ENCODE peak calls at places on chromosomes 1 and 21, in six cellular contexts. E, F, B, T, H and U are unnamed samples.
A peak's percentile ranks its signal among the peaks of the same experiment; 100 is the strongest.

GRCh38 chr21:44425307-44425894 is 29.9 kb upstream of the LRRC3 start:
- DNase-seq in H (no peak), B (no peak), E (no peak), T (no peak), F (no peak), U (no peak)

GRCh38 chr1:77430966-77431735 is 149.3 kb downstream of the AK5 start:
- DNase-seq in B (no peak), E (no peak), T (no peak), H (no peak), F (no peak), U (no peak)

GRCh38 chr1:16050328-16050727 is 6.7 kb downstream of the CLCNKB start:
- DNase-seq in E (no peak), T (no peak), F (no peak), B (no peak), H (no peak), U (no peak)

GRCh38 chr1:86741947-86742572 is 37.7 kb downstream of the SH3GLB1 start:
- DNase-seq in T (no peak), H (no peak), B (peak; percentile 57), E (no peak), F (peak; percentile 13), U (no peak)

GRCh38 chr1:215416497-215416896 is 150.6 kb upstream of the KCTD3 start:
- DNase-seq in E (no peak), H (no peak), T (no peak), B (no peak), F (no peak), U (no peak)

GRCh38 chr1:78054559-78054958 is 8.8 kb downstream of the GIPC2 start:
- DNase-seq in E (no peak), B (no peak), F (no peak), T (no peak), H (no peak), U (no peak)

GRCh38 chr21:20971296-20971921 is 26.8 kb upstream of the NCAM2 start:
- DNase-seq in B (peak; percentile 59), E (no peak), H (no peak), F (peak; percentile 18), T (no peak), U (peak; percentile 15)

GRCh38 chr1:168875819-168876218 is 146.8 kb upstream of the DPT start:
- DNase-seq in B (no peak), E (no peak), F (no peak), T (no peak), H (no peak), U (no peak)

GRCh38 chr1:6420594-6421042 is 899 bp upstream of the HES2 start:
- DNase-seq in F (no peak), E (no peak), T (no peak), B (peak; percentile 64), H (no peak), U (no peak)

GRCh38 chr1:227388771-227389170 is 70.5 kb upstream of the CDC42BPA start:
- DNase-seq in F (no peak), T (no peak), B (no peak), H (no peak), E (no peak), U (no peak)

GRCh38 chr1:39940253-39940652 is 14.7 kb upstream of the MFSD2A start:
- DNase-seq in F (no peak), T (no peak), E (no peak), H (no peak), B (no peak), U (no peak)

GRCh38 chr1:6962956-6963915 is 178.0 kb downstream of the CAMTA1 start:
- DNase-seq in E (no peak), H (peak; percentile 24), F (no peak), T (peak; percentile 96), B (peak; percentile 82), U (peak; percentile 54)

GRCh38 chr1:244836135-244836521 is 670 bp downstream of the COX20 start:
- DNase-seq in T (no peak), F (peak; percentile 13), H (no peak), E (no peak), B (peak; percentile 55), U (no peak)

GRCh38 chr1:182608850-182609610 is 4.8 kb upstream of the RGS16 start:
- DNase-seq in E (no peak), T (no peak), F (no peak), H (no peak), B (no peak), U (no peak)

GRCh38 chr1:24925082-24925779 is 4.8 kb downstream of the RUNX3 start:
- DNase-seq in H (peak; percentile 68), T (no peak), E (no peak), B (no peak), F (no peak), U (no peak)

GRCh38 chr1:181151378-181152326 is 63.2 kb downstream of the IER5 start:
- DNase-seq in H (no peak), T (no peak), B (peak; percentile 62), E (no peak), F (no peak), U (no peak)
- TF ChIP-seq POLR2A in H (no peak), T (no peak), B (no peak), E (no peak), F (no peak), U (no peak)

GRCh38 chr21:16752109-16752508 is 760.7 kb upstream of the CXADR start:
- DNase-seq in H (no peak), T (no peak), F (no peak), B (no peak), E (no peak), U (no peak)

GRCh38 chr21:16755061-16755460 is 757.8 kb upstream of the CXADR start:
- DNase-seq in H (no peak), T (no peak), B (no peak), F (no peak), E (no peak), U (no peak)

DNA sequence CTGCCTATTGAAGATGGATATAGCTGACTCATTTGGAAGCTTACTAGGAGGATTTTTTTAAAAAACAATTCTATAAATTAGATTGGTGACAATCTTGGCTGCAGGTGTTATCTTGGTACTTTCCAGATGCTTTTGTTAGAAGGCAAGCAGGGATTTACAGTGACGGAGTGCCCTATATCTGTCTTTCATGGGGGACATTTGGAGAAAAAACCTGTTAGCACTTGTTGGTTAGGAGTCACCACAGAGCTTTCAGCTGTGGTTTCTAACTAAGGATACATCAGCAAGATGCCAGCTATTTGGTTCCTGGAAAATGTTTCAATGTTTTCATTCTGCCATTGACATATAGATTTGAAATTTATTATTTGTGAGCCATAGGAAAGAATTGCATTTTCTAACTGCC is 761.1 kb upstream of the CXADR start:
- DNase-seq in B (no peak), F (no peak), T (no peak), H (no peak), E (no peak), U (no peak)
- TF ChIP-seq TAF1 in B (no peak), F (no peak), T (no peak), H (no peak), E (no peak), U (no peak)

DNA sequence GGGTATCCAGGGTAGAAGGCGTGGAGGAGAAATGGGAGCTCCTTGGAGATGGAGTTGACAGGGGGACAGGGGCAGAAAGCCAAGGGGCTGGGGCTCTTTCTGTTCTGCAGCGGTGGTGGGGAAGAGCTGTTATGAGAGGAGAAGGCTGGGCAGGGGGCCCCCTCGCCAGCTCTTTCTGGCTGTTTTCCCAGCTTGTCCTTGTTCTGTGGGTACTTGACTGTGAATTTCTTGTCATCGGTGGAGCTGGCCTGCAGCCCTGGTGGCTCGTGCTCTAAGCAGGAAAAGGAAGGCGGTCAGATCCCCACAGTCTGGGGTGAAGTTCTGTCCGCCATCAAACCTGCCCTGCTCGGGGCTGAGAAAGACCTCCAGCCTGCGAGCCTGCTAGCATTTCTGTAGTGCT is 7.6 kb downstream of the ZNF683 start:
- DNase-seq in T (no peak), F (no peak), E (no peak), B (no peak), H (no peak), U (no peak)
- TF ChIP-seq POLR2A in T (no peak), F (no peak), E (no peak), B (no peak), H (no peak), U (no peak)

DNA sequence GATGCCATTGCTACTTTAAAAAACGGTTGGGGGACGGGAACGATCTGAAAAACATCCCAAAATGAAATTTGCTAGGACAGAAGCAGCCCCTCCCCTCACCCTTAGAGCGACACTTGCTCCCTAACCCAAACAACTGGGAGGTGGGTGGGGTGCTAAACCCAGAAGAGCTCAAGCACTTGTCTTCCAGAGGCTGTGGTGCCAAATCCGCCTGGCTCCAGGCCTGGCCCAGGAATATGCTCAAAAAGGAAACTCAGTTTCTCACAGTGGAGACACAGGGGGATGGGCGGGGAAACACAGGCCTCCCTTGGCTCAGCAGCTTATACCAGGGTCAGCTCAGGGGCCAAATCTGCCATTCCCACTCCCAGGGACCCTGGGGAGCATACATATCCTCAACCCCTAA is 658 bp upstream of the PBXIP1 start:
- DNase-seq in E (no peak), F (no peak), B (no peak), H (no peak), T (no peak), U (no peak)
- TF ChIP-seq TAF1 in E (no peak), F (no peak), B (no peak), H (no peak), T (no peak), U (no peak)

GRCh38 chr1:41103761-41104160 is 82.2 kb upstream of the SLFNL1 start:
- DNase-seq in F (no peak), H (no peak), T (no peak), E (no peak), B (no peak), U (no peak)

GRCh38 chr1:41108696-41109284 is 87.3 kb upstream of the SLFNL1 start:
- DNase-seq in H (no peak), E (no peak), B (no peak), F (no peak), T (no peak), U (no peak)

GRCh38 chr1:41110721-41111120 is 89.2 kb upstream of the SLFNL1 start:
- DNase-seq in H (no peak), T (no peak), B (no peak), E (no peak), F (no peak), U (no peak)

DNA sequence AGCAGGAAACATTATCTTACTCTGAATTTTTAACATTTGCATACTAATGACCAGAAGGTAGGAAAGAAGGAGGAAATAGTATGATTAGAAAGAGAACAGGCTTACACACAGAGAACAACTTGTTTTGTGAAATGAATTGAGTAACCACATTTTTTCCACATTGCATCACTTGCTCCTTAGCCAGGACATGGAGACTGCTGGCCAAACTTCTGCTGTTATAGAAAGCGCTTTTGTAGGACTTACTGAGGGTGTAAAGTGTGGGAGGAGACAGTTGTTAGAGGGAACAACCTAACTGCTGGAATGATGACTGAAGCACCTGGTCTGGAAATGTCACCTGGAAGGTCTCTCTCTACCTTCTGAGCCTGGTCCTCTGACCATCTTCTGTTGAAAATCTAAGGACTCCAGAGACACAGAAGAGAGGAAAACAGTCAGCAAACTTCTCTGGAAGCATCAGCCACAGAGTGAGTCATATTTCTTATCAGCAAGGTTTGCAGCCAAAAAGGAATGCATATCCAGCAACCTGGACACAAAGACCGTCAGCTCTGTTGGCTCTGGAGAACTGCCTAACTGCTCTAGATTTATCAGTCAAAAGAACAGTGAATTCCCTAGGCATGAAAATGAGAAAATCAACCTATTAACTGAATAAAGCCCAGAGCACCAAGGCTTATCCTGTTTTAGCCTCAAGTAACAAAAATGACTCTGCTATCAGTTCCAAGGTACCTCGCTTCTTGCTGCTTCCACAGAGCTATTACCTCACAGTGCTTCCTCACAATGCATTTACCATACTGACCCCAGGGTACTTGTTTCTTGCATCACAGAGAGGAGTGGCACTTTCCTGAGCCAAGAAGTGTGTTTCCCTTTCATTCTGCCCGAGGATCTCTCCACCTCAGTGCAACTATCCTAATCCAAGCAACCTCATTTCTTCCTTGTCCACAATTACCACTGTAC is 88.1 kb upstream of the SLFNL1 start:
- DNase-seq in H (no peak), B (peak; percentile 79), E (no peak), T (no peak), F (peak; percentile 66), U (no peak)
- TF ChIP-seq POLR2A in H (no peak), B (no peak), E (no peak), T (no peak), F (no peak), U (no peak)